ENCODE peak calls at places on chromosomes 6 and 20, in six cellular contexts. R, H, G, B, Y and A are unnamed samples.

GRCh38 chr6:162099685-162100084 is 627.9 kb downstream of the PRKN start:
- DNase-seq in B (peak), R (no peak), G (no peak), H (no peak), Y (peak), A (no peak)

GRCh38 chr6:116579143-116579542 is 7.8 kb downstream of the RWDD1 start:
- DNase-seq in H (no peak), B (no peak), Y (no peak), R (no peak), G (no peak), A (no peak)

GRCh38 chr20:6993016-6993415 is 225.5 kb downstream of the BMP2 start:
- DNase-seq in Y (no peak), B (no peak), R (no peak), H (no peak), G (no peak), A (no peak)

GRCh38 chr6:166830185-166830890 is 126.0 kb downstream of the RNASET2 start:
- DNase-seq in B (no peak), R (no peak), H (no peak), G (no peak), Y (no peak), A (no peak)

GRCh38 chr20:58697867-58698703 is 5.5 kb downstream of the NPEPL1 start:
- DNase-seq in Y (no peak), G (no peak), B (no peak), R (no peak), H (no peak), A (no peak)

GRCh38 chr6:117906905-117907599 is at the start of gene SLC35F1:
- DNase-seq in G (peak), H (peak), Y (peak), B (no peak), R (peak), A (peak)

GRCh38 chr20:37421060-37421639 is 75.2 kb downstream of the SRC start:
- DNase-seq in Y (no peak), H (no peak), G (no peak), B (no peak), R (no peak), A (no peak)

GRCh38 chr6:71403422-71404134 is 115.0 kb downstream of the OGFRL1 start:
- DNase-seq in G (no peak), H (no peak), B (no peak), R (peak), Y (no peak), A (no peak)

GRCh38 chr20:23161968-23162696 is 76.0 kb upstream of the CD93 start:
- DNase-seq in Y (no peak), H (peak), G (no peak), R (no peak), B (no peak), A (no peak)

GRCh38 chr6:158049055-158050028 is 67.7 kb downstream of the SYNJ2 start:
- DNase-seq in H (no peak), R (no peak), B (no peak), G (no peak), Y (peak), A (no peak)

GRCh38 chr6:76481101-76481500 is 408.6 kb upstream of the IMPG1 start:
- DNase-seq in R (peak), H (no peak), B (no peak), G (no peak), Y (no peak), A (no peak)

GRCh38 chr6:111841822-111842221 is 31.4 kb downstream of the FYN start:
- DNase-seq in B (no peak), Y (no peak), G (no peak), R (no peak), H (no peak), A (no peak)

GRCh38 chr20:50464026-50464724 is 46.0 kb upstream of the PTPN1 start:
- DNase-seq in G (peak), B (no peak), R (peak), Y (peak), H (peak), A (peak)

GRCh38 chr20:36117638-36118037 is 36.9 kb upstream of the EPB41L1 start:
- DNase-seq in B (no peak), G (no peak), R (no peak), H (no peak), Y (no peak), A (no peak)

GRCh38 chr6:47307362-47308222 is 2.1 kb downstream of the TNFRSF21 start:
- DNase-seq in B (no peak), R (no peak), Y (no peak), H (no peak), G (no peak), A (no peak)

GRCh38 chr20:62860391-62860923 is 1.2 kb downstream of the TCFL5 start:
- DNase-seq in Y (peak), R (peak), H (no peak), B (no peak), G (no peak), A (no peak)

GRCh38 chr20:1934578-1935573 is 39.7 kb downstream of the SIRPA start:
- DNase-seq in H (peak), B (no peak), R (no peak), Y (no peak), G (no peak), A (no peak)

GRCh38 chr6:141700836-141701235 is 431.9 kb upstream of the GJE1 start:
- DNase-seq in Y (no peak), H (no peak), B (no peak), G (no peak), R (no peak), A (no peak)

GRCh38 chr6:95197590-95197989 is 379.7 kb upstream of the MANEA start:
- DNase-seq in G (no peak), R (no peak), Y (no peak), B (no peak), H (no peak), A (no peak)

GRCh38 chr6:166540631-166541331 is 45.7 kb downstream of the RAMACL start:
- DNase-seq in R (no peak), B (no peak), H (no peak), G (peak), Y (peak), A (no peak)

GRCh38 chr20:63978319-63979220 is 872 bp downstream of the SAMD10 start:
- DNase-seq in R (peak), H (peak), Y (peak), G (no peak), B (no peak), A (no peak)

GRCh38 chr6:23601811-23602340 is 524.1 kb upstream of the NRSN1 start:
- DNase-seq in B (no peak), G (no peak), R (no peak), H (no peak), Y (no peak), A (no peak)

GRCh38 chr20:56412949-56413348 is 889 bp downstream of the CASS4 start:
- DNase-seq in G (no peak), Y (no peak), B (no peak), H (no peak), R (no peak), A (no peak)

GRCh38 chr20:56412473-56412790 is 372 bp downstream of the CASS4 start:
- DNase-seq in H (no peak), R (no peak), G (no peak), B (no peak), Y (no peak), A (no peak)

GRCh38 chr20:56417911-56418310 is 5.9 kb downstream of the CASS4 start:
- DNase-seq in G (no peak), R (no peak), H (no peak), B (no peak), Y (no peak), A (no peak)

GRCh38 chr20:56417402-56417801 is 5.3 kb downstream of the CASS4 start:
- DNase-seq in G (no peak), B (no peak), R (no peak), H (no peak), Y (no peak), A (no peak)

GRCh38 chr20:56414842-56415765 is 3.0 kb downstream of the CASS4 start:
- DNase-seq in R (no peak), B (no peak), G (no peak), Y (peak), H (no peak), A (no peak)
- H3K27ac ChIP-seq in R (no peak), B (no peak), G (no peak), Y (peak), H (no peak), A (no peak)

DNA sequence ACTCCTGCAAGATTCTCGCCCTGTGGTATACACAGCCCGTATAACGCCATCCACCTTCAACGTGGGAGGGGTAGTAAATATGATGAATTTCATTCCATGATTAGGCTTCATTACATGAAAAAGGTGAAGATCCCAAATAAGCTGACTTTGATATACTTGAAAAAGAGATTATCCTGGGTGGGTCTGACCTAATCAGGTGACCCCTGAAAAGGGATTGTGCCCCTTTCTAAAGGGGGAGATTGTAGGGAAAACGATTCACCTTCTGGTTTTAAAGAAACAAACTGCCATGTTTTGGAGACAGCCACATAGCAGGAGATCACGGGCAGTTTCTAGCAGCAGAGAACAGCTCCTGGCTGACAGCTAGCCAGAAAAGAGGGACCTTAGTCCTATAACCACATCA is 155.1 kb upstream of the SMLR1 start:
- DNase-seq in G (no peak), Y (no peak), R (no peak), H (no peak), B (no peak), A (no peak)
- H3K27ac ChIP-seq in G (no peak), Y (no peak), R (no peak), H (no peak), B (no peak), A (no peak)

GRCh38 chr20:21159658-21160380 is 33.9 kb downstream of the KIZ start:
- DNase-seq in H (no peak), Y (peak), G (no peak), B (no peak), R (no peak), A (no peak)
- H3K27ac ChIP-seq in H (no peak), Y (no peak), G (no peak), B (no peak), R (no peak), A (no peak)

GRCh38 chr20:45827712-45828111 is 600 bp upstream of the TNNC2 start:
- DNase-seq in G (no peak), B (no peak), Y (no peak), H (no peak), R (no peak), A (no peak)
- H3K27ac ChIP-seq in G (no peak), B (no peak), Y (no peak), H (no peak), R (no peak), A (no peak)

DNA sequence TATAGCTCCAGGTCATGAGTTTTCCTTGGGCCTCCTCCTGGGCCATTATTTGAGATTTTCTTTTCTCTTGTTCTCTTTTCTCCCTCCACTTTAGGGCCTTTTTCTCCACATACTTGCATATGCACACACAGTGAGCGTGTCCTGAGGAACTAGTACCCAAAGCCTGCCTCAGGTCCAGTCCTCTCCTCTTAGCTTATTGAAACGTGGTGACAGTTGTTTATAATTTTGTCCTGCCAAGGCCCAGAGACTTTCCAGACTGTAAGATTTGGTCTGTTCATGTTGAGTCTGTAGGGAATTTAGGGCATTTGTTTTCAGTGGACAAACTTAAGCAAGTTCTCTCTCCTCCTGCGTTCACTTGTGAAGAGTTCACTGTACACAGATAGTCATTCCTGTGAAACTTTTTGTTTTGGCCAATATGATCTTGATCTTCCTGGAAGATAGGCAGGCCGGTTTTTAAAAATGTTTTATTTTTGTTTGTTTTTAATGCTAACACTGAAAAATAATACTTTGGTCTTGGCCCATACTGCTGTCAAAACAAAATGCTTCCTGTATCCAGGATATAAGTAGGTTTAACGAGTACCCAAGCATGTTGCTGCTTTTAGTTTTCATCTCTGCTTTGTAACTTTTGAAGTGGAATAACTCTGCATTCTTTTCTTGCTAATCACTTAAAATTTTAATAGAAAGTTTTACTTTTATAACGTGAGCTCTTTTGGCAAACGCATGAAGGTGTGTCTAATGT is 20.7 kb downstream of the LRRC1 start:
- DNase-seq in R (no peak), B (no peak), Y (no peak), H (no peak), G (no peak), A (no peak)
- H3K27ac ChIP-seq in R (no peak), B (peak), Y (no peak), H (no peak), G (peak), A (no peak)

GRCh38 chr6:89371849-89372505 is 19.5 kb upstream of the UBE2J1 start:
- DNase-seq in H (peak), G (peak), R (peak), B (no peak), Y (peak), A (peak)
- H3K27ac ChIP-seq in H (no peak), G (peak), R (no peak), B (no peak), Y (no peak), A (peak)

GRCh38 chr6:152129606-152130249 is 322.2 kb downstream of the ESR1 start:
- DNase-seq in Y (no peak), H (no peak), R (no peak), B (no peak), G (no peak), A (no peak)
- H3K27ac ChIP-seq in Y (no peak), H (peak), R (no peak), B (no peak), G (no peak), A (no peak)